ENCODE peak calls at places on chromosomes 13 and 19, in seven cellular contexts. T is HCT116, X is GM12878, Z is H1, K is K562, V is HepG2, C is SK-N-SH. O is an unnamed sample.

GRCh38 chr19:39415111-39416046 is 2.9 kb downstream of the PLEKHG2 start:
- DNase-seq in V (no peak), T (no peak), K (no peak), C (no peak), Z (peak), X (no peak), O (no peak)

GRCh38 chr13:88125055-88125454 is 453.9 kb downstream of the SLITRK5 start:
- DNase-seq in K (no peak), C (no peak), V (no peak), T (no peak), Z (no peak), X (no peak), O (no peak)

GRCh38 chr19:35267818-35268545 is 780 bp upstream of the USF2 start:
- DNase-seq in K (peak), V (no peak), X (no peak), C (peak), Z (peak), T (peak), O (peak)

GRCh38 chr19:6790194-6791128 is 18.0 kb downstream of the VAV1 start:
- DNase-seq in X (no peak), V (no peak), T (no peak), K (no peak), C (no peak), Z (no peak), O (no peak)

GRCh38 chr13:24670927-24671326 is 9.3 kb upstream of the ATP12A start:
- DNase-seq in V (no peak), C (peak), Z (no peak), X (no peak), T (peak), K (peak), O (no peak)

GRCh38 chr13:24115671-24116070 is 44.8 kb upstream of the SPATA13 start:
- DNase-seq in V (no peak), Z (no peak), C (no peak), K (no peak), T (no peak), X (no peak), O (no peak)

GRCh38 chr13:36282818-36283432 is 14.7 kb downstream of the CCDC169 start:
- DNase-seq in Z (no peak), X (no peak), T (peak), K (no peak), V (peak), C (peak), O (peak)

GRCh38 chr13:28449826-28450773 is 44.8 kb downstream of the FLT1 start:
- DNase-seq in Z (no peak), K (no peak), C (no peak), V (no peak), T (no peak), X (no peak), O (no peak)

GRCh38 chr13:30307194-30307965 is at the start of gene KATNAL1:
- DNase-seq in T (no peak), V (peak), C (peak), X (no peak), K (peak), Z (peak), O (peak)

GRCh38 chr13:27374650-27375049 is 49.8 kb upstream of the GTF3A start:
- DNase-seq in Z (no peak), X (no peak), V (peak), C (peak), T (peak), K (peak), O (peak)

GRCh38 chr19:37087110-37087509 is 8.9 kb downstream of the ZNF420 start:
- DNase-seq in X (no peak), V (no peak), K (no peak), C (no peak), Z (no peak), T (no peak), O (no peak)

GRCh38 chr19:45585158-45585577 is 566 bp upstream of the OPA3 start:
- DNase-seq in K (no peak), X (no peak), Z (no peak), C (no peak), T (no peak), V (no peak), O (no peak)

GRCh38 chr13:37984357-37984756 is 114.8 kb upstream of the TRPC4 start:
- DNase-seq in T (no peak), Z (no peak), K (no peak), X (no peak), C (no peak), V (peak), O (no peak)

GRCh38 chr13:46354143-46355087 is 32.6 kb downstream of the RUBCNL start:
- DNase-seq in X (peak), V (peak), Z (no peak), K (no peak), C (no peak), T (peak), O (no peak)

GRCh38 chr19:29370276-29370675 is 155.5 kb upstream of the VSTM2B start:
- DNase-seq in K (no peak), V (no peak), Z (no peak), C (no peak), X (no peak), T (no peak), O (no peak)

GRCh38 chr13:21674271-21675009 is 3.6 kb downstream of the FGF9 start:
- DNase-seq in T (no peak), V (no peak), C (peak), X (no peak), Z (peak), K (peak), O (no peak)

GRCh38 chr19:12574036-12574435 is 22.8 kb upstream of the ZNF564 start:
- DNase-seq in X (peak), V (no peak), K (no peak), Z (no peak), T (no peak), C (no peak), O (no peak)

GRCh38 chr13:29799041-29799440 is 51.4 kb downstream of the UBL3 start:
- DNase-seq in T (no peak), C (no peak), V (no peak), X (no peak), K (no peak), Z (no peak), O (no peak)

GRCh38 chr19:827314-827709 is 325 bp upstream of the AZU1 start:
- DNase-seq in V (no peak), K (no peak), Z (no peak), C (no peak), X (no peak), T (no peak), O (no peak)

GRCh38 chr19:30363073-30363472 is 9.1 kb upstream of the ZNF536 start:
- DNase-seq in C (no peak), X (no peak), K (no peak), V (no peak), T (no peak), Z (no peak), O (no peak)

GRCh38 chr13:94382520-94382919 is 97.0 kb downstream of the DCT start:
- DNase-seq in V (no peak), Z (no peak), K (no peak), C (no peak), T (no peak), X (no peak), O (no peak)

GRCh38 chr13:102295316-102296048 is 106.4 kb downstream of the FGF14 start:
- DNase-seq in T (no peak), Z (no peak), V (no peak), X (no peak), C (no peak), K (no peak), O (no peak)

GRCh38 chr19:16338470-16339360 is 14.1 kb downstream of the KLF2 start:
- DNase-seq in Z (no peak), C (no peak), V (peak), T (peak), K (no peak), X (peak), O (no peak)

GRCh38 chr19:6996810-6997209 is 24.4 kb downstream of the MBD3L2B start:
- DNase-seq in V (no peak), K (no peak), Z (no peak), X (no peak), C (no peak), T (no peak), O (no peak)

GRCh38 chr19:48770223-48770622 is 14.9 kb downstream of the FGF21 start:
- DNase-seq in T (no peak), V (no peak), K (no peak), X (no peak), C (no peak), Z (no peak), O (no peak)

DNA sequence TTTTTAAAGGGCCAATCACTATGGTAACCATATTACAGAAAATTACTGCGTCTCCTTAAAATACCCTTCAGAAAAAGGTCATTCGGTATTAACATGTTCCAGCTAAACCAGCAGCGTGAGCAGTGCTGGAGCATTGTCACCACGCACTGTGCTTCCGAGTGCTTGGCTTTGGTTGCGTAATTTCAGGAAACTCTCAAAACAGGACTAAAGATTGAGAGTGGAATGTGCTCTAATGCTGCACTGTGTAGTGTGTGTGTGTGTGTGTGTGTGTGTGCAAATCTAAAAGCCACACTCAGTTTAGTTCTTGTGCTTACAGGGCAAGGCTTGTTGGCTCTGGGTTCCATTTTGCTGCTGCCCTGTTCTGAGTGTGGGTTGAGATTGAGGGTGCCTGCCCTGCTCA is 50.8 kb downstream of the TEX29 start:
- DNase-seq in Z (no peak), C (no peak), T (no peak), K (no peak), V (no peak), X (no peak), O (no peak)
- TF ChIP-seq JUND in Z (no peak), C (no peak), T (no peak), K (no peak), V (no peak), X (no peak), O (no peak)

GRCh38 chr13:78460176-78460575 is 143.2 kb downstream of the POU4F1 start:
- DNase-seq in V (no peak), K (no peak), Z (no peak), C (no peak), X (no peak), T (no peak), O (no peak)

GRCh38 chr13:78468546-78469060 is 134.7 kb downstream of the POU4F1 start:
- DNase-seq in X (no peak), K (no peak), C (no peak), V (no peak), Z (no peak), T (no peak), O (no peak)

DNA sequence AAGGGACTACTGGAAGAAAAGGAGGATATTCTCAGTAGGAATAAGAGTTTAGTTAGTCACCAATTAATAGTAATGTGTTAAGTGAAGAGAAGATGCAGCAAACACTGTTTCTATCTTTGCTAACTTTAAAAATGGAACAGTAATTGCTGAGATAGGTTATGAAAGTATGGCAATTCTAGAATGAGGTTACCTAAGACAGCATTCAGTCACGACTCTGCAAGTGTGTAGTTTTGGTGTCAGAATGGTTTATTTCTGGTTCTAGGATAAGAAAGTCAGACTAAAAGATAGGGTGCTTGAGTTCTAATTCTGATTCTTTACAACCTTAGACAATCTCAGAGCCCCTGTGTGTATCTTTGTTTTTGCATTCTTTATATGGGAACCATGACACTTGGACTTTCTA is 138.1 kb downstream of the POU4F1 start:
- DNase-seq in V (no peak), C (no peak), Z (no peak), T (no peak), X (no peak), K (no peak), O (no peak)
- TF ChIP-seq JUND in V (no peak), C (no peak), Z (no peak), T (no peak), X (no peak), K (no peak), O (no peak)

GRCh38 chr13:64274481-64275217 is 2859.0 kb upstream of the PCDH20 start:
- DNase-seq in Z (no peak), C (no peak), T (no peak), K (peak), V (no peak), X (no peak), O (no peak)
- TF ChIP-seq JUND in Z (no peak), C (no peak), T (no peak), K (no peak), V (no peak), X (no peak), O (no peak)

GRCh38 chr13:44618326-44618725 is 42.2 kb upstream of the TSC22D1 start:
- DNase-seq in K (no peak), C (no peak), V (no peak), T (no peak), X (no peak), Z (no peak), O (no peak)

GRCh38 chr13:44622259-44622658 is 46.1 kb upstream of the TSC22D1 start:
- DNase-seq in V (no peak), K (no peak), C (no peak), X (no peak), Z (no peak), T (no peak), O (no peak)

GRCh38 chr13:44619651-44620050 is 43.5 kb upstream of the TSC22D1 start:
- DNase-seq in K (no peak), C (no peak), Z (no peak), V (no peak), X (no peak), T (no peak), O (no peak)

GRCh38 chr13:44617648-44618047 is 41.5 kb upstream of the TSC22D1 start:
- DNase-seq in Z (no peak), K (no peak), T (no peak), X (no peak), C (no peak), V (no peak), O (no peak)

GRCh38 chr13:44620057-44620456 is 43.9 kb upstream of the TSC22D1 start:
- DNase-seq in T (no peak), Z (no peak), V (no peak), K (no peak), X (no peak), C (no peak), O (no peak)
- TF ChIP-seq JUND in T (no peak), Z (no peak), V (no peak), K (no peak), X (no peak), C (no peak), O (no peak)

DNA sequence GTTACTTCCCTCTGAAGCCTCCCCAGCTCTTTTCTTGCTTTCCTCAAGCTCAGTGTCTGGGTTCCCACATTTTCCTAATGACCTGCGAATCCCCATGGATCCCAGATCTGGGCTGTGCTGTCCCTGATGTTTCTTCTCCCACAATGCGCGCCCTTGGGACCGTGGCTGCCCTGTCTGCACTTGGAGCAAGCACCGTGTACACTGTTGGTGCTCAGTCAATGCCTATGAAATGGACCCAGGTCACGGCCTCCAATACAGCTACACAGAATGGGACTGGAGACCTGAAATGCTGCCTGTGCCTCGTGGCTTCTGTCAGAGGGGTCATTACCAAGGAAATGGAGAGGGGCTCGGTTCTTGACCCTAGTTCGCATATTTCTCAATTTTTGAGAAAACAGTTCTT is 160.1 kb upstream of the SOX1 start:
- DNase-seq in X (no peak), V (no peak), C (no peak), K (no peak), Z (peak), T (no peak), O (no peak)
- TF ChIP-seq JUND in X (no peak), V (no peak), C (no peak), K (no peak), Z (no peak), T (no peak), O (no peak)

DNA sequence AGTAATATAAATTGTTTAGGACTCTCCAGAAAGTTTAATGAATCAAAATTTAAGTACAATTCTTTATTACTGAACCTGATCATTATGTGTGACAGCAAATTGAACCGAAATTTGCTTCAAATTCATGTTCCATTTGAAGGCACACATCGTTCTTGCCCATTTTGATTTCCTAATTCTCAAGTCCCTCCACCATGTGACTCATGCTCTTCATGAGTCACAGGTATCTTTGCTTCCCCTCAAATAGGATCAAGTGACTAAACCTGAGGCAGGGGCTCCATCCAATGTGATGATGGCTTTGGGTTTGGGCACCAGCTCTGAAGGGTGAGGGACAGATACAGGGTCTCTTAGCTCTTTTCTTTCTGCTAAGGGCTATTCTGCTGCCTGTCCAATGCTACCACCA is 86.1 kb downstream of the THSD1 start:
- DNase-seq in Z (no peak), V (no peak), C (no peak), X (no peak), T (no peak), K (no peak), O (no peak)
- TF ChIP-seq JUND in Z (no peak), V (no peak), C (no peak), X (no peak), T (no peak), K (no peak), O (no peak)